ENCODE peak calls at places on chromosomes 3 and 15, in eight cellular contexts. Y, L, I, S, Z, M, W and B are unnamed samples.

GRCh38 chr3:186923241-186923640 is 7.1 kb upstream of the ST6GAL1 start:
- DNase-seq in W (no peak), I (no peak), Z (no peak), S (no peak), Y (no peak), L (no peak), M (no peak), B (no peak)

GRCh38 chr3:42721690-42722089 is 19.1 kb upstream of the HHATL start:
- DNase-seq in M (no peak), L (no peak), S (no peak), I (peak), Y (no peak), Z (no peak), W (no peak), B (no peak)

GRCh38 chr3:14540821-14541385 is 761 bp upstream of the GRIP2 start:
- DNase-seq in I (no peak), Z (no peak), M (no peak), L (no peak), Y (no peak), S (no peak), W (no peak), B (no peak)

GRCh38 chr3:50124363-50125226 is 30.5 kb upstream of the SEMA3F start:
- DNase-seq in L (peak), Y (no peak), S (no peak), Z (no peak), W (no peak), I (no peak), M (no peak), B (no peak)

GRCh38 chr3:112446343-112446742 is 52.9 kb downstream of the BTLA start:
- DNase-seq in I (no peak), S (peak), L (peak), Y (peak), W (no peak), M (no peak), Z (peak), B (peak)

GRCh38 chr3:157921767-157922166 is 184.5 kb downstream of the SHOX2 start:
- DNase-seq in Z (peak), W (no peak), I (no peak), Y (peak), L (no peak), M (no peak), S (no peak), B (no peak)

GRCh38 chr15:66841953-66842681 is 140.1 kb downstream of the SMAD6 start:
- DNase-seq in Z (peak), I (peak), Y (no peak), W (peak), M (no peak), L (peak), S (peak), B (peak)

GRCh38 chr3:119311191-119311925 is 17.2 kb downstream of the ARHGAP31 start:
- DNase-seq in Z (no peak), W (no peak), L (peak), I (no peak), M (no peak), S (peak), Y (no peak), B (peak)

GRCh38 chr3:187186801-187187421 is 10.4 kb upstream of the RTP1 start:
- DNase-seq in M (no peak), W (no peak), Y (no peak), L (peak), Z (no peak), I (peak), S (peak), B (peak)

GRCh38 chr15:92392462-92392861 is 1.2 kb upstream of the ST8SIA2 start:
- DNase-seq in M (no peak), W (no peak), I (no peak), Y (no peak), L (no peak), S (no peak), Z (no peak), B (no peak)

GRCh38 chr15:76169013-76169412 is 109.2 kb downstream of the TMEM266 start:
- DNase-seq in W (no peak), Z (no peak), Y (no peak), L (peak), S (no peak), I (no peak), M (no peak), B (no peak)

GRCh38 chr15:41394924-41395323 is 7.4 kb downstream of the NDUFAF1 start:
- DNase-seq in I (no peak), W (no peak), Z (no peak), S (no peak), Y (no peak), L (no peak), M (no peak), B (no peak)

GRCh38 chr3:18872466-18872865 is 275.8 kb upstream of the KCNH8 start:
- DNase-seq in Z (no peak), L (no peak), W (no peak), S (no peak), I (no peak), Y (no peak), M (no peak), B (no peak)

GRCh38 chr15:80558631-80559319 is 136.3 kb upstream of the ABHD17C start:
- DNase-seq in Z (no peak), W (no peak), Y (no peak), L (no peak), I (no peak), M (no peak), S (no peak), B (no peak)

GRCh38 chr3:49775538-49775937 is 10.8 kb downstream of the IP6K1 start:
- DNase-seq in Y (no peak), I (no peak), M (no peak), W (no peak), L (no peak), S (no peak), Z (no peak), B (no peak)

GRCh38 chr3:195059471-195060216 is 211.3 kb downstream of the XXYLT1 start:
- DNase-seq in L (no peak), Y (no peak), S (no peak), I (no peak), M (no peak), W (no peak), Z (no peak), B (no peak)

GRCh38 chr3:111595239-111595638 is at the start of gene ZBED2:
- DNase-seq in Z (no peak), W (peak), S (no peak), L (no peak), I (no peak), M (no peak), Y (no peak), B (no peak)

GRCh38 chr3:128482857-128483656 is 9.9 kb downstream of the GATA2 start:
- DNase-seq in M (no peak), W (no peak), Y (no peak), L (peak), I (peak), Z (no peak), S (peak), B (peak)

GRCh38 chr3:52682016-52682415 is 3.7 kb downstream of the PBRM1 start:
- DNase-seq in L (peak), I (peak), M (no peak), W (peak), Y (no peak), S (no peak), Z (no peak), B (peak)

GRCh38 chr15:36359286-36359685 is 220.1 kb upstream of the CDIN1 start:
- DNase-seq in L (peak), S (no peak), I (no peak), Z (no peak), Y (no peak), M (no peak), W (no peak), B (no peak)

GRCh38 chr3:14047027-14047426 is 77.6 kb downstream of the CHCHD4 start:
- DNase-seq in S (no peak), Z (no peak), I (no peak), Y (no peak), W (no peak), L (no peak), M (no peak), B (no peak)

GRCh38 chr3:42562047-42562907 is 19.5 kb downstream of the SEC22C start:
- DNase-seq in Y (no peak), M (no peak), S (no peak), I (no peak), W (no peak), L (no peak), Z (no peak), B (no peak)

GRCh38 chr15:82952156-82953081 is at the start of gene HOMER2:
- DNase-seq in M (no peak), Y (peak), S (no peak), W (peak), I (no peak), L (peak), Z (peak), B (no peak)

GRCh38 chr3:167750273-167750971 is 14.9 kb downstream of the SERPINI1 start:
- DNase-seq in M (no peak), Y (no peak), L (peak), W (no peak), Z (no peak), S (no peak), I (no peak), B (no peak)

GRCh38 chr3:197171481-197172067 is 126.8 kb downstream of the DLG1 start:
- DNase-seq in Y (no peak), S (no peak), I (no peak), W (no peak), Z (no peak), L (peak), M (no peak), B (no peak)

GRCh38 chr3:112101946-112102345 is 15.8 kb downstream of the C3orf52 start:
- DNase-seq in M (no peak), S (no peak), Z (peak), W (no peak), Y (no peak), I (no peak), L (peak), B (peak)

GRCh38 chr3:195907730-195908438 is 467 bp downstream of the TNK2 start:
- DNase-seq in Z (peak), S (no peak), L (peak), I (peak), Y (no peak), W (peak), M (no peak), B (no peak)

GRCh38 chr3:172040976-172041963 is 1.9 kb downstream of the FNDC3B start:
- DNase-seq in I (no peak), Z (no peak), L (peak), Y (no peak), S (peak), W (no peak), M (no peak), B (no peak)

GRCh38 chr15:67244966-67245478 is 9.4 kb downstream of the AAGAB start:
- DNase-seq in L (peak), S (no peak), M (no peak), W (no peak), Y (no peak), I (no peak), Z (no peak), B (no peak)

GRCh38 chr15:94206463-94207167 is 24.7 kb upstream of the MCTP2 start:
- DNase-seq in Z (no peak), W (peak), M (no peak), L (peak), I (no peak), S (peak), Y (no peak), B (no peak)

GRCh38 chr3:175336406-175337133 is 477.4 kb downstream of the NAALADL2 start:
- DNase-seq in S (no peak), Y (no peak), L (no peak), W (no peak), Z (peak), I (no peak), M (no peak), B (no peak)

GRCh38 chr3:177286034-177286433 is 88.8 kb upstream of the TBL1XR1 start:
- DNase-seq in W (no peak), M (no peak), Z (no peak), L (no peak), S (no peak), I (no peak), Y (no peak), B (no peak)

GRCh38 chr15:23690450-23690852 is 3.3 kb upstream of the NDN start:
- DNase-seq in L (peak), M (no peak), Z (peak), Y (no peak), S (peak), I (peak), W (no peak), B (peak)

GRCh38 chr3:190591080-190591479 is 77.2 kb downstream of the IL1RAP start:
- DNase-seq in W (no peak), S (no peak), Y (no peak), Z (peak), M (no peak), I (no peak), L (no peak), B (no peak)

GRCh38 chr3:174202561-174202960 is 656.6 kb upstream of the NAALADL2 start:
- DNase-seq in L (no peak), W (no peak), Y (no peak), Z (peak), I (no peak), S (peak), M (no peak), B (no peak)

GRCh38 chr3:128068156-128068620 is 16.0 kb downstream of the SEC61A1 start:
- DNase-seq in M (no peak), Z (peak), I (no peak), S (no peak), Y (no peak), L (peak), W (peak), B (no peak)

GRCh38 chr3:171457263-171458055 is 2.7 kb downstream of the TNIK start:
- DNase-seq in L (no peak), Y (no peak), Z (no peak), I (no peak), W (no peak), S (no peak), M (no peak), B (no peak)

GRCh38 chr3:17154941-17155340 is 270.2 kb downstream of the PLCL2 start:
- DNase-seq in Z (no peak), L (no peak), W (no peak), Y (no peak), I (no peak), S (no peak), M (no peak), B (no peak)

GRCh38 chr3:128878556-128879124 is 780 bp upstream of the ACAD9 start:
- DNase-seq in M (no peak), W (peak), L (peak), I (no peak), S (peak), Z (no peak), Y (no peak), B (peak)